ENCODE peak calls at places on chromosomes 13 and 19, in nine cellular contexts. One of them, this sample, is unnamed.

GRCh38 chr13:112583592-112584277 is 4.2 kb downstream of the TUBGCP3 start:
- DNase-seq in esophagus squamous epithelium: no peak
- DNase-seq in left lung: peak; percentile 74
- DNase-seq in neuronal stem cell: no peak
- DNase-seq in mesendoderm: no peak
- DNase-seq in MM.1S: no peak
- DNase-seq in right lobe of liver: no peak
- DNase-seq in breast epithelium: no peak
- DNase-seq in right atrium auricular region: no peak
- DNase-seq in this sample: no peak

GRCh38 chr19:13430790-13431582 is 75.3 kb downstream of the CACNA1A start:
- DNase-seq in esophagus squamous epithelium: no peak
- DNase-seq in left lung: no peak
- DNase-seq in neuronal stem cell: peak; percentile 17
- DNase-seq in mesendoderm: peak; percentile 76
- DNase-seq in MM.1S: peak; percentile 19
- DNase-seq in right lobe of liver: peak; percentile 53
- DNase-seq in breast epithelium: no peak
- DNase-seq in right atrium auricular region: no peak
- DNase-seq in this sample: no peak

GRCh38 chr13:99313473-99313872 is 6.3 kb upstream of the GPR183 start:
- DNase-seq in esophagus squamous epithelium: no peak
- DNase-seq in left lung: no peak
- DNase-seq in neuronal stem cell: peak; percentile 45
- DNase-seq in mesendoderm: peak; percentile 27
- DNase-seq in MM.1S: no peak
- DNase-seq in right lobe of liver: no peak
- DNase-seq in breast epithelium: no peak
- DNase-seq in right atrium auricular region: no peak
- DNase-seq in this sample: no peak

GRCh38 chr13:106246237-106246636 is 289.2 kb downstream of the EFNB2 start:
- DNase-seq in esophagus squamous epithelium: no peak
- DNase-seq in left lung: no peak
- DNase-seq in neuronal stem cell: no peak
- DNase-seq in mesendoderm: no peak
- DNase-seq in MM.1S: no peak
- DNase-seq in right lobe of liver: no peak
- DNase-seq in breast epithelium: no peak
- DNase-seq in right atrium auricular region: no peak
- DNase-seq in this sample: no peak

GRCh38 chr19:12784871-12785430 is 6.3 kb upstream of the JUNB start:
- DNase-seq in esophagus squamous epithelium: no peak
- DNase-seq in left lung: no peak
- DNase-seq in neuronal stem cell: no peak
- DNase-seq in mesendoderm: no peak
- DNase-seq in MM.1S: no peak
- DNase-seq in right lobe of liver: no peak
- DNase-seq in breast epithelium: no peak
- DNase-seq in right atrium auricular region: no peak
- DNase-seq in this sample: no peak

GRCh38 chr19:7527516-7528191 is 5.2 kb downstream of the MCOLN1 start:
- DNase-seq in esophagus squamous epithelium: no peak
- DNase-seq in left lung: peak; percentile 67
- DNase-seq in neuronal stem cell: no peak
- DNase-seq in mesendoderm: no peak
- DNase-seq in MM.1S: no peak
- DNase-seq in right lobe of liver: peak; percentile 53
- DNase-seq in breast epithelium: no peak
- DNase-seq in right atrium auricular region: no peak
- DNase-seq in this sample: no peak

GRCh38 chr13:36750046-36750445 is 69.0 kb upstream of the RFXAP start:
- DNase-seq in esophagus squamous epithelium: no peak
- DNase-seq in left lung: no peak
- DNase-seq in neuronal stem cell: no peak
- DNase-seq in mesendoderm: no peak
- DNase-seq in MM.1S: no peak
- DNase-seq in right lobe of liver: no peak
- DNase-seq in breast epithelium: no peak
- DNase-seq in right atrium auricular region: no peak
- DNase-seq in this sample: no peak

GRCh38 chr19:48121066-48121465 is 10.4 kb upstream of the PLA2G4C start:
- DNase-seq in esophagus squamous epithelium: no peak
- DNase-seq in left lung: no peak
- DNase-seq in neuronal stem cell: no peak
- DNase-seq in mesendoderm: no peak
- DNase-seq in MM.1S: no peak
- DNase-seq in right lobe of liver: no peak
- DNase-seq in breast epithelium: no peak
- DNase-seq in right atrium auricular region: no peak
- DNase-seq in this sample: no peak

GRCh38 chr19:57410748-57411671 is at the start of gene ZNF17:
- DNase-seq in esophagus squamous epithelium: peak; percentile 72
- DNase-seq in left lung: peak; percentile 96
- DNase-seq in neuronal stem cell: peak; percentile 90
- DNase-seq in mesendoderm: peak; percentile 97
- DNase-seq in MM.1S: peak; percentile 96
- DNase-seq in right lobe of liver: peak; percentile 96
- DNase-seq in breast epithelium: peak; percentile 92
- DNase-seq in right atrium auricular region: peak; percentile 94
- DNase-seq in this sample: peak; percentile 73

DNA sequence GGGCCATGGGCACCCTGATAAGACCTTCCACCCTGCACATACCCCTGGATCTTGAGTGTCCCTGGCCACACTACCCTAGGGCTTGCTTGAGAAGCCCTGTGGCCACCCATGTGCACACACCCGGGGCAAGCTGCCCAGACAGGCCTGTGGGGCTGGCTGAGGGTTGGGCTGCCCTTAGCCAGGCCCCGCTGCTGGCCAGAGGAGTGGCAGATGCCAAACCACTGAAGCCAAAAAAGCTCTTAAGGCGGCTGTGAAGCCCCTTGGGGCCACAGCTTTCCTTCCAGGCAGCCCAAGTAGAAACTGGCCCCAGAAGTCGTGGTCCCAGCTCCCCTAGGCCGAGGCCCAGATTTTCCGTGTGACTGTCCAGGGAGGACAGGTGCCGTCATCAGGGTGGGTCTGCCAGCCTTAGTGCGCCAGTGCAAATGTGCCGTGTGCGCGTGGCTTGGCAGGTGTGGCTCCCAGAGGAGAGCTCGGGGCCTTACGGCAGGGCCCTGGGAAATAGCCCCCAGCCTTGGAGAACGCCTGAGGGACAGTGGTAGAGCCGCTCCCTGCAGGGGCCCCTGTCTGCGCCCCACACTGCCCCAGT is 14.8 kb downstream of the CEBPG start:
- DNase-seq in esophagus squamous epithelium: no peak
- DNase-seq in left lung: no peak
- DNase-seq in neuronal stem cell: no peak
- DNase-seq in mesendoderm: no peak
- DNase-seq in MM.1S: no peak
- DNase-seq in right lobe of liver: peak; percentile 83
- DNase-seq in breast epithelium: no peak
- DNase-seq in right atrium auricular region: no peak
- DNase-seq in this sample: no peak
- H3K27ac ChIP-seq in esophagus squamous epithelium: peak overlapping the region; percentile 80
- H3K27ac ChIP-seq in left lung: peak overlapping the region; percentile 69
- H3K27ac ChIP-seq in neuronal stem cell: no peak overlapping the region
- H3K27ac ChIP-seq in mesendoderm: no peak overlapping the region
- H3K27ac ChIP-seq in MM.1S: no peak overlapping the region
- H3K27ac ChIP-seq in right lobe of liver: peak overlapping the region; percentile 72
- H3K27ac ChIP-seq in breast epithelium: peak overlapping the region; percentile 94
- H3K27ac ChIP-seq in right atrium auricular region: peak overlapping the region; percentile 23
- H3K27ac ChIP-seq in this sample: no peak overlapping the region

DNA sequence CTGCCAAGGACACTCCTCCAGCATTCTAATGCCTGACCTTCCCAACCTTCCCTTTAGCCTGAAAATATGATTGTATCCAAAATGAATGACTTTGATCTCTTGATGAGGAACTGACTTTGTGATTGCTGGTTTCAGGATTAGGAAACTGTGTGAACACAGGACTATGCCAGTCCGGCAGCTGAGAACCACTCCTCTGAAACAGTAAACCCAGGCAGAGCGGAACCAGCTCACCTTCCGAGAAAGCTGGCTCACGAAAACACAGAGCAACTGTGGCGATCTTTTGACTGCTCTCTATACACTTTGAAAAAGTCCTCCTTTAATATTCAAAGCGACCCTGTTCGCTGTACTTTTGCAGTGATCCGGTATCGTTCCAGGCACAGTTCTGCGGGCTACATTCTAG is 258.8 kb upstream of the IRS2 start:
- DNase-seq in esophagus squamous epithelium: no peak
- DNase-seq in left lung: no peak
- DNase-seq in neuronal stem cell: no peak
- DNase-seq in mesendoderm: no peak
- DNase-seq in MM.1S: no peak
- DNase-seq in right lobe of liver: no peak
- DNase-seq in breast epithelium: no peak
- DNase-seq in right atrium auricular region: no peak
- DNase-seq in this sample: no peak
- H3K27ac ChIP-seq in esophagus squamous epithelium: no peak overlapping the region
- H3K27ac ChIP-seq in left lung: no peak overlapping the region
- H3K27ac ChIP-seq in neuronal stem cell: no peak overlapping the region
- H3K27ac ChIP-seq in mesendoderm: no peak overlapping the region
- H3K27ac ChIP-seq in MM.1S: no peak overlapping the region
- H3K27ac ChIP-seq in right lobe of liver: peak overlapping the region; percentile 80
- H3K27ac ChIP-seq in breast epithelium: no peak overlapping the region
- H3K27ac ChIP-seq in right atrium auricular region: no peak overlapping the region
- H3K27ac ChIP-seq in this sample: no peak overlapping the region

GRCh38 chr13:31639443-31640163 is 99.7 kb upstream of the RXFP2 start:
- DNase-seq in esophagus squamous epithelium: no peak
- DNase-seq in left lung: no peak
- DNase-seq in neuronal stem cell: no peak
- DNase-seq in mesendoderm: no peak
- DNase-seq in MM.1S: no peak
- DNase-seq in right lobe of liver: no peak
- DNase-seq in breast epithelium: no peak
- DNase-seq in right atrium auricular region: no peak
- DNase-seq in this sample: no peak

DNA sequence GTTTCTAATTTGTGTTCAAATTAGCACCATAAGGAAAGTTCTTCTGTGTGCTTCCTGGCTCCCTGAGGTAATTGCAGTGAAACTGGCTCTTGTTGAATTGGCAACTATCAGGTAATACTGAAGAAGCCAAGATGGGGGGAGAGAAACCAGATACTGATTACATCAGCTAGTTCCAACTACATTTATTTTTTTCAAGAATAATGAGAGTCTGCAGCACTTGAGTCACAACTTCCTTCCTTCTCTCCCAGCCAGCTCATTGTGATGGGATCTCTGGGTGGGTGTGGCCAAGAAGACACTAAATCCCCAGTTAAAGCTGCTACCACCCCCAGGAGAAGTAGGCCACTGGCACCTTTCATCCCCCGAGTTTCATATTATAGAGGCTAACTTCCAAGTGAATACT is 100.7 kb upstream of the RXFP2 start:
- DNase-seq in esophagus squamous epithelium: no peak
- DNase-seq in left lung: no peak
- DNase-seq in neuronal stem cell: no peak
- DNase-seq in mesendoderm: no peak
- DNase-seq in MM.1S: no peak
- DNase-seq in right lobe of liver: no peak
- DNase-seq in breast epithelium: no peak
- DNase-seq in right atrium auricular region: no peak
- DNase-seq in this sample: peak; percentile 18
- H3K27ac ChIP-seq in esophagus squamous epithelium: no peak overlapping the region
- H3K27ac ChIP-seq in left lung: no peak overlapping the region
- H3K27ac ChIP-seq in neuronal stem cell: no peak overlapping the region
- H3K27ac ChIP-seq in mesendoderm: no peak overlapping the region
- H3K27ac ChIP-seq in MM.1S: no peak overlapping the region
- H3K27ac ChIP-seq in right lobe of liver: no peak overlapping the region
- H3K27ac ChIP-seq in breast epithelium: no peak overlapping the region
- H3K27ac ChIP-seq in right atrium auricular region: no peak overlapping the region
- H3K27ac ChIP-seq in this sample: peak overlapping the region; percentile 62

GRCh38 chr13:42524487-42525034 is 49.4 kb upstream of the TNFSF11 start:
- DNase-seq in esophagus squamous epithelium: no peak
- DNase-seq in left lung: no peak
- DNase-seq in neuronal stem cell: no peak
- DNase-seq in mesendoderm: no peak
- DNase-seq in MM.1S: no peak
- DNase-seq in right lobe of liver: peak; percentile 89
- DNase-seq in breast epithelium: no peak
- DNase-seq in right atrium auricular region: no peak
- DNase-seq in this sample: no peak
- H3K27ac ChIP-seq in esophagus squamous epithelium: no peak overlapping the region
- H3K27ac ChIP-seq in left lung: no peak overlapping the region
- H3K27ac ChIP-seq in neuronal stem cell: no peak overlapping the region
- H3K27ac ChIP-seq in mesendoderm: no peak overlapping the region
- H3K27ac ChIP-seq in MM.1S: no peak overlapping the region
- H3K27ac ChIP-seq in right lobe of liver: peak overlapping the region; percentile 96
- H3K27ac ChIP-seq in breast epithelium: no peak overlapping the region
- H3K27ac ChIP-seq in right atrium auricular region: no peak overlapping the region
- H3K27ac ChIP-seq in this sample: peak overlapping the region; percentile 39

GRCh38 chr19:1401138-1401888 is at the start of gene GAMT:
- DNase-seq in esophagus squamous epithelium: no peak
- DNase-seq in left lung: no peak
- DNase-seq in neuronal stem cell: peak; percentile 46
- DNase-seq in mesendoderm: peak; percentile 40
- DNase-seq in MM.1S: peak; percentile 74
- DNase-seq in right lobe of liver: peak; percentile 73
- DNase-seq in breast epithelium: no peak
- DNase-seq in right atrium auricular region: no peak
- DNase-seq in this sample: no peak

GRCh38 chr19:1397838-1398237 is 3.5 kb downstream of the GAMT start:
- DNase-seq in esophagus squamous epithelium: no peak
- DNase-seq in left lung: no peak
- DNase-seq in neuronal stem cell: no peak
- DNase-seq in mesendoderm: no peak
- DNase-seq in MM.1S: peak; percentile 45
- DNase-seq in right lobe of liver: no peak
- DNase-seq in breast epithelium: no peak
- DNase-seq in right atrium auricular region: no peak
- DNase-seq in this sample: no peak

GRCh38 chr19:1400281-1401137 is 833 bp downstream of the GAMT start:
- DNase-seq in esophagus squamous epithelium: no peak
- DNase-seq in left lung: no peak
- DNase-seq in neuronal stem cell: no peak
- DNase-seq in mesendoderm: no peak
- DNase-seq in MM.1S: peak; percentile 24
- DNase-seq in right lobe of liver: peak; percentile 96
- DNase-seq in breast epithelium: no peak
- DNase-seq in right atrium auricular region: no peak
- DNase-seq in this sample: no peak

GRCh38 chr19:1399079-1399478 is 2.3 kb downstream of the GAMT start:
- DNase-seq in esophagus squamous epithelium: no peak
- DNase-seq in left lung: no peak
- DNase-seq in neuronal stem cell: no peak
- DNase-seq in mesendoderm: no peak
- DNase-seq in MM.1S: no peak
- DNase-seq in right lobe of liver: no peak
- DNase-seq in breast epithelium: no peak
- DNase-seq in right atrium auricular region: no peak
- DNase-seq in this sample: no peak

GRCh38 chr19:1399745-1400144 is 1.6 kb downstream of the GAMT start:
- DNase-seq in esophagus squamous epithelium: no peak
- DNase-seq in left lung: no peak
- DNase-seq in neuronal stem cell: no peak
- DNase-seq in mesendoderm: no peak
- DNase-seq in MM.1S: no peak
- DNase-seq in right lobe of liver: peak; percentile 55
- DNase-seq in breast epithelium: no peak
- DNase-seq in right atrium auricular region: no peak
- DNase-seq in this sample: no peak
- H3K27ac ChIP-seq in esophagus squamous epithelium: no peak overlapping the region
- H3K27ac ChIP-seq in left lung: no peak overlapping the region
- H3K27ac ChIP-seq in neuronal stem cell: no peak overlapping the region
- H3K27ac ChIP-seq in mesendoderm: no peak overlapping the region
- H3K27ac ChIP-seq in MM.1S: no peak overlapping the region
- H3K27ac ChIP-seq in right lobe of liver: peak overlapping the region; percentile 18
- H3K27ac ChIP-seq in breast epithelium: peak overlapping the region; percentile 52
- H3K27ac ChIP-seq in right atrium auricular region: no peak overlapping the region
- H3K27ac ChIP-seq in this sample: no peak overlapping the region

This sample was measured in epithelial cell of prostate.